ENCODE peak calls at places on chromosomes 11 and 22, in seven cellular contexts. W is GM23338, V is neural progenitor cell, C is IMR-90, H is GM23248, M is mammary epithelial cell, K is neuronal stem cell. A is an unnamed sample.

GRCh38 chr11:65911682-65912568 is 6.9 kb downstream of the C11orf68 start:
- DNase-seq in W (peak; percentile 84), V (peak; percentile 67), C (peak; percentile 87), H (peak; percentile 95), M (peak; percentile 89), K (no peak), A (peak; percentile 70)

GRCh38 chr22:17868771-17869170 is 94.5 kb upstream of the BID start:
- DNase-seq in W (no peak), V (no peak), C (no peak), H (no peak), M (no peak), K (no peak), A (no peak)

GRCh38 chr11:29293825-29294224 is 723.0 kb downstream of the KCNA4 start:
- DNase-seq in W (no peak), V (no peak), C (peak; percentile 94), H (peak; percentile 77), M (peak; percentile 75), K (no peak), A (no peak)

GRCh38 chr22:18000441-18001039 is 23.8 kb downstream of the MICAL3 start:
- DNase-seq in W (peak; percentile 72), V (peak; percentile 63), C (no peak), H (peak; percentile 54), M (peak; percentile 53), K (peak; percentile 43), A (peak; percentile 9)

GRCh38 chr22:48450188-48450825 is 1377.4 kb downstream of the BRD1 start:
- DNase-seq in W (no peak), V (no peak), C (no peak), H (no peak), M (no peak), K (no peak), A (no peak)

GRCh38 chr11:101867951-101868350 is 46.9 kb upstream of the CEP126 start:
- DNase-seq in W (no peak), V (no peak), C (peak; percentile 58), H (no peak), M (no peak), K (no peak), A (no peak)

GRCh38 chr11:88507771-88508557 is 170.4 kb upstream of the CTSC start:
- DNase-seq in W (peak; percentile 41), V (peak; percentile 16), C (no peak), H (no peak), M (no peak), K (no peak), A (no peak)

GRCh38 chr22:25475554-25476022 is 88.9 kb upstream of the GRK3 start:
- DNase-seq in W (peak; percentile 27), V (no peak), C (peak; percentile 72), H (peak; percentile 46), M (no peak), K (no peak), A (no peak)

GRCh38 chr11:61963282-61964057 is 4.0 kb downstream of the FTH1 start:
- DNase-seq in W (no peak), V (no peak), C (peak; percentile 60), H (peak; percentile 61), M (peak; percentile 78), K (no peak), A (no peak)

GRCh38 chr11:25441432-25441831 is 890.5 kb upstream of the ANO3 start:
- DNase-seq in W (no peak), V (no peak), C (no peak), H (no peak), M (peak; percentile 8), K (no peak), A (no peak)

GRCh38 chr11:73521621-73522020 is 76.3 kb downstream of the FAM168A start:
- DNase-seq in W (no peak), V (no peak), C (peak; percentile 54), H (peak; percentile 63), M (peak; percentile 29), K (no peak), A (no peak)

GRCh38 chr11:57779275-57779674 is 17.7 kb downstream of the CTNND1 start:
- DNase-seq in W (peak; percentile 84), V (peak; percentile 60), C (peak; percentile 63), H (peak; percentile 76), M (peak; percentile 75), K (no peak), A (peak; percentile 88)

GRCh38 chr11:34443136-34443535 is 4.4 kb downstream of the CAT start:
- DNase-seq in W (no peak), V (no peak), C (no peak), H (no peak), M (no peak), K (no peak), A (no peak)

GRCh38 chr11:10272132-10272531 is 21.9 kb downstream of the SBF2 start:
- DNase-seq in W (no peak), V (no peak), C (peak; percentile 53), H (peak; percentile 49), M (peak; percentile 14), K (no peak), A (no peak)

GRCh38 chr22:44179196-44179988 is 1.3 kb upstream of the PARVG start:
- DNase-seq in W (no peak), V (peak; percentile 63), C (no peak), H (no peak), M (no peak), K (peak; percentile 45), A (no peak)

GRCh38 chr11:130313383-130314183 is 1.1 kb downstream of the ZBTB44 start:
- DNase-seq in W (peak; percentile 62), V (no peak), C (peak; percentile 3), H (peak; percentile 40), M (peak; percentile 36), K (no peak), A (peak; percentile 44)

GRCh38 chr11:110711776-110712642 is at the start of gene ARHGAP20:
- DNase-seq in W (peak; percentile 81), V (peak; percentile 89), C (peak; percentile 71), H (peak; percentile 87), M (peak; percentile 28), K (peak; percentile 56), A (no peak)

GRCh38 chr11:68041617-68042218 is 2.9 kb downstream of the TCIRG1 start:
- DNase-seq in W (no peak), V (no peak), C (no peak), H (no peak), M (no peak), K (no peak), A (no peak)
- H3K27ac ChIP-seq in W (no peak overlapping the region), V (no peak overlapping the region), C (no peak overlapping the region), H (no peak overlapping the region), M (no peak overlapping the region), K (no peak overlapping the region), A (no peak overlapping the region)

GRCh38 chr22:39253427-39254070 is 8.8 kb upstream of the PDGFB start:
- DNase-seq in W (peak; percentile 50), V (no peak), C (peak; percentile 89), H (peak; percentile 95), M (peak; percentile 82), K (no peak), A (peak; percentile 86)
- H2AFZ ChIP-seq in W (peak overlapping the region; percentile 80), V (no peak overlapping the region), C (peak overlapping the region; percentile 82), H (peak overlapping the region; percentile 32), M (peak overlapping the region; percentile 62), K (peak overlapping the region; percentile 26), A (no peak overlapping the region)

GRCh38 chr11:17543041-17543440 is 1.2 kb downstream of the USH1C start:
- DNase-seq in W (no peak), V (no peak), C (no peak), H (no peak), M (no peak), K (no peak), A (no peak)

GRCh38 chr11:17542249-17542648 is 2.0 kb downstream of the USH1C start:
- DNase-seq in W (no peak), V (no peak), C (no peak), H (no peak), M (no peak), K (no peak), A (no peak)

GRCh38 chr11:17543574-17544180 is 539 bp downstream of the USH1C start:
- DNase-seq in W (peak; percentile 34), V (no peak), C (no peak), H (no peak), M (no peak), K (no peak), A (no peak)

GRCh38 chr11:17540807-17541206 is 3.4 kb downstream of the USH1C start:
- DNase-seq in W (no peak), V (no peak), C (no peak), H (no peak), M (no peak), K (no peak), A (no peak)

DNA sequence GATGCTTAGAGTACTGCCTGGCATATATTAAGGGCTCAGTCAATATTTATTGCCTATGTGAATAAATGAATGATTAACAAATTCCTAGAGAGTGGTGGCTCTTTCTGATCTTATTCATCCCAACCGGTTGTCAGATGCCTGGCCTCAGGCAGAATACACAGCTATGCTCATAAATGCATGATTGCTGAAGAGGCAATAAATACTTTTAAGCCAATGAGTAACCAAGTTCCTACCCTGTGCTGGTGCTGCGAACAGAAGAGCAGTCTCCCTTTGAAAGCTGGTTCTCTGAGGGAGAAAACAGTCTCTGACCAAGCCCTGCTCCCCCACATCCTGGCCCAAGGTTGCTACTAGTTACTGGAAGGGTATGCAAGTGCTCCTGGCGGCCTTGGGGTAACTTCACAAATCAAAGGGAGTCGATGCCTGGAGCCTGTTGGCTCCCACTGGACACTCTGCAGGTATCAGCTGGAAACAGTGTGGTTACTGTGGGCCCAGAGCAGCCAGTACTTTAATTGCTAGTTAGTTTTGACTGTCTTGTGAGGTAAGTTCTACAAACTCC is 2.8 kb downstream of the USH1C start:
- DNase-seq in W (no peak), V (no peak), C (no peak), H (no peak), M (peak; percentile 39), K (no peak), A (no peak)
- H3K27ac ChIP-seq in W (no peak overlapping the region), V (no peak overlapping the region), C (no peak overlapping the region), H (no peak overlapping the region), M (no peak overlapping the region), K (no peak overlapping the region), A (no peak overlapping the region)

GRCh38 chr11:114346709-114347141 is 50.5 kb downstream of the NNMT start:
- DNase-seq in W (no peak), V (no peak), C (no peak), H (no peak), M (no peak), K (no peak), A (no peak)

GRCh38 chr11:114344494-114344893 is 48.3 kb downstream of the NNMT start:
- DNase-seq in W (no peak), V (no peak), C (no peak), H (no peak), M (no peak), K (no peak), A (no peak)

GRCh38 chr11:114343020-114343419 is 46.8 kb downstream of the NNMT start:
- DNase-seq in W (no peak), V (no peak), C (no peak), H (no peak), M (no peak), K (no peak), A (no peak)

GRCh38 chr11:114343493-114343892 is 47.3 kb downstream of the NNMT start:
- DNase-seq in W (no peak), V (no peak), C (no peak), H (no peak), M (no peak), K (no peak), A (no peak)

DNA sequence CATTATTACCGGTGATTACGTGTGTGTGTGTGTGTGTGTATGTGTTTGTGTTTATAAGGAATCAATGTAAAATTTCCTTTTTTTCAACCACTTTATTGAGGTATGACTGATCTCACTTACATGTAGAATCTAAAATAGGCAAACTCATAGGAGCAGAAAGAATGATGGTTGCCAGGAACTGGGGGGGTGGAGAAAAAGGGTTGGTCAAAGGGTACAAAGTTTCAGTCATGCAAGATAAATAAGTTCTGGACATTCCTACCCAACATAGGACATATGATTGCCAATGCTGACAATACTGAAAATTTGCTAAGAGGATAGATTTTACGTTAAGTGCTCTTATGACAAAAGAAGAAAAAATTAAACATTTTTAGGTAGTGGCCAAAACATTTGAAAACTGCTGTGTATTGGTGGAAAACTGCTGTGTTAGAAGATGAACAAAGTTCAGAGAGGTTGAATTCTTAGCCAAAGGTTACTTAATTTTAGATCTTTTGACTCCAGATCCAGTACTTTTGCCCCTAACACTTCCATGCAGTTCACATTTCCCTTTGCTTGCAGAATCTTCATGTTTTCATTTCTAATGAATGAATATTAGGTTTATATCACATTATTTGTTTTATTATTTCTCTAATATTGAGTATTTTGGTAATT is 49.5 kb downstream of the NNMT start:
- DNase-seq in W (no peak), V (no peak), C (no peak), H (no peak), M (no peak), K (no peak), A (no peak)
- H2AFZ ChIP-seq in W (no peak overlapping the region), V (no peak overlapping the region), C (no peak overlapping the region), H (no peak overlapping the region), M (no peak overlapping the region), K (no peak overlapping the region), A (peak overlapping the region; percentile 81)